ENCODE peak calls at places on chromosomes 11 and 22, in seven cellular contexts. X, Z, P, K, U, B and I are unnamed samples. For H3K27me3, the result is how much of the 10 kb centered on the place peaks cover.

GRCh38 chr11:65810046-65810868 is 23.4 kb downstream of the OVOL1 start:
- DNase-seq in X (peak), Z (no peak), P (no peak), K (no peak), U (no peak), B (no peak), I (no peak)

GRCh38 chr11:13169709-13170108 is 107.9 kb upstream of the BMAL1 start:
- DNase-seq in X (no peak), Z (no peak), P (no peak), K (no peak), U (no peak), B (peak), I (no peak)

GRCh38 chr11:82757660-82758301 is 24.1 kb upstream of the FAM181B start:
- DNase-seq in X (no peak), Z (no peak), P (no peak), K (no peak), U (no peak), B (no peak), I (no peak)

GRCh38 chr11:74388678-74389327 is 9.4 kb downstream of the PGM2L1 start:
- DNase-seq in X (no peak), Z (no peak), P (peak), K (peak), U (peak), B (peak), I (peak)

GRCh38 chr11:118691926-118692830 is 12.7 kb upstream of the TREH start:
- DNase-seq in X (no peak), Z (peak), P (peak), K (peak), U (no peak), B (peak), I (peak)

GRCh38 chr11:120335596-120335927 is 651 bp upstream of the ARHGEF12 start:
- DNase-seq in X (no peak), Z (no peak), P (peak), K (no peak), U (no peak), B (peak), I (no peak)

GRCh38 chr11:58503361-58503856 is 4.5 kb downstream of the OR5B21 start:
- DNase-seq in X (no peak), Z (no peak), P (no peak), K (no peak), U (no peak), B (peak), I (no peak)

GRCh38 chr11:64060861-64061444 is 25.2 kb downstream of the FLRT1 start:
- DNase-seq in X (peak), Z (peak), P (peak), K (peak), U (peak), B (no peak), I (peak)

GRCh38 chr11:76698321-76699043 is 27.9 kb upstream of the LRRC32 start:
- DNase-seq in X (no peak), Z (no peak), P (no peak), K (no peak), U (no peak), B (no peak), I (no peak)

GRCh38 chr22:26323013-26323412 is 106.0 kb upstream of the ASPHD2 start:
- DNase-seq in X (no peak), Z (no peak), P (no peak), K (no peak), U (no peak), B (no peak), I (no peak)

GRCh38 chr11:8833568-8834275 is 77.3 kb upstream of the AKIP1 start:
- DNase-seq in X (no peak), Z (no peak), P (no peak), K (no peak), U (no peak), B (peak), I (peak)

GRCh38 chr11:69002743-69003231 is 10.3 kb downstream of the MRGPRF start:
- DNase-seq in X (peak), Z (peak), P (no peak), K (peak), U (peak), B (no peak), I (no peak)

GRCh38 chr11:46265764-46266163 is 11.7 kb upstream of the CREB3L1 start:
- DNase-seq in X (no peak), Z (peak), P (no peak), K (no peak), U (no peak), B (no peak), I (no peak)
- H3K4me3 ChIP-seq in X (no peak), Z (no peak), P (no peak), K (no peak), U (no peak), B (no peak), I (no peak)

GRCh38 chr11:57073121-57073520 is 84.4 kb downstream of the OR5AK2 start:
- DNase-seq in X (no peak), Z (no peak), P (no peak), K (no peak), U (no peak), B (peak), I (peak)
- H3K27ac ChIP-seq in X (no peak), Z (no peak), P (no peak), K (no peak), U (peak), B (no peak), I (no peak)

GRCh38 chr11:61509058-61510029 is 795 bp downstream of the LRRC10B start:
- DNase-seq in X (peak), Z (peak), P (peak), K (peak), U (peak), B (peak), I (peak)
- H3K27me3 ChIP-seq in X (half or more), Z (under half), P (under half), K (under half), U (under half), B (half or more), I (half or more)

GRCh38 chr11:105151936-105152554 is 12.5 kb upstream of the CARD18 start:
- DNase-seq in X (no peak), Z (no peak), P (no peak), K (no peak), U (no peak), B (peak), I (no peak)

GRCh38 chr11:105153392-105153791 is 13.8 kb upstream of the CARD18 start:
- DNase-seq in X (no peak), Z (no peak), P (no peak), K (no peak), U (no peak), B (no peak), I (no peak)

GRCh38 chr11:105149477-105149876 is 9.9 kb upstream of the CARD18 start:
- DNase-seq in X (no peak), Z (no peak), P (no peak), K (no peak), U (no peak), B (no peak), I (no peak)

GRCh38 chr11:105155679-105156078 is 16.1 kb upstream of the CARD18 start:
- DNase-seq in X (no peak), Z (no peak), P (no peak), K (no peak), U (no peak), B (no peak), I (no peak)

GRCh38 chr11:105152556-105152955 is 13.0 kb upstream of the CARD18 start:
- DNase-seq in X (no peak), Z (no peak), P (no peak), K (no peak), U (no peak), B (no peak), I (no peak)
- H3K4me3 ChIP-seq in X (no peak), Z (no peak), P (no peak), K (no peak), U (no peak), B (no peak), I (no peak)